ENCODE peak calls at places on chromosomes 2 and 18, in ten cellular contexts. T, L, I, Y, X, V, G, O, F and H are unnamed samples.

GRCh38 chr2:140597836-140598235 is 1533.0 kb downstream of the LRP1B start:
- DNase-seq in Y (no peak), O (no peak), I (no peak), V (peak; percentile 5), T (no peak), F (no peak), X (no peak), G (no peak), L (no peak), H (no peak)

GRCh38 chr18:30889582-30890301 is 152.8 kb downstream of the DSC3 start:
- DNase-seq in I (peak; percentile 6), G (peak; percentile 23), F (no peak), O (peak; percentile 33), X (no peak), Y (no peak), T (no peak), V (peak; percentile 1), L (peak; percentile 23), H (no peak)

GRCh38 chr2:120452945-120453634 is 107.2 kb downstream of the INHBB start:
- DNase-seq in L (no peak), I (no peak), Y (no peak), T (no peak), G (no peak), F (no peak), O (no peak), X (no peak), V (no peak), H (no peak)

GRCh38 chr18:9285604-9286003 is 49.0 kb upstream of the TWSG1 start:
- DNase-seq in L (no peak), I (no peak), O (no peak), X (no peak), F (no peak), V (no peak), Y (no peak), G (no peak), T (no peak), H (no peak)

GRCh38 chr2:119749405-119750066 is 10.2 kb upstream of the PTPN4 start:
- DNase-seq in F (no peak), L (no peak), V (no peak), T (no peak), X (no peak), Y (no peak), I (no peak), G (peak; percentile 82), O (no peak), H (no peak)

GRCh38 chr2:84516234-84516986 is at the start of gene DNAH6:
- DNase-seq in O (peak; percentile 84), T (peak; percentile 97), L (peak; percentile 66), X (peak; percentile 97), V (peak; percentile 52), G (peak; percentile 96), I (peak; percentile 97), F (peak; percentile 57), Y (peak; percentile 85), H (peak; percentile 55)

GRCh38 chr2:134260726-134261125 is 6.9 kb downstream of the MGAT5 start:
- DNase-seq in L (no peak), V (no peak), G (peak; percentile 92), Y (no peak), O (no peak), I (peak; percentile 89), F (no peak), X (no peak), T (no peak), H (no peak)

GRCh38 chr18:8661754-8662573 is 43.4 kb upstream of the MTCL1 start:
- DNase-seq in F (peak; percentile 31), V (no peak), L (no peak), X (no peak), G (peak; percentile 73), Y (no peak), T (no peak), O (peak; percentile 36), I (peak; percentile 63), H (no peak)

GRCh38 chr2:188870289-188870688 is 103.9 kb upstream of the COL3A1 start:
- DNase-seq in Y (no peak), G (peak; percentile 94), I (peak; percentile 89), X (no peak), T (no peak), O (no peak), L (no peak), F (no peak), V (no peak), H (no peak)

GRCh38 chr2:180291552-180292421 is 284.7 kb upstream of the CWC22 start:
- DNase-seq in F (no peak), X (no peak), I (peak; percentile 28), T (no peak), G (peak; percentile 76), V (no peak), Y (no peak), L (peak; percentile 56), O (no peak), H (no peak)

GRCh38 chr2:86632672-86633071 is 9.0 kb upstream of the RNF103 start:
- DNase-seq in V (no peak), O (no peak), X (no peak), I (no peak), Y (no peak), G (no peak), L (no peak), T (no peak), F (no peak), H (no peak)

GRCh38 chr2:86633094-86633740 is 9.6 kb upstream of the RNF103 start:
- DNase-seq in T (no peak), L (no peak), G (no peak), I (no peak), F (no peak), O (no peak), Y (no peak), V (no peak), X (no peak), H (no peak)

GRCh38 chr2:86634352-86634751 is 10.7 kb upstream of the RNF103 start:
- DNase-seq in X (no peak), V (no peak), G (no peak), L (no peak), F (no peak), I (no peak), Y (no peak), O (no peak), T (no peak), H (no peak)

GRCh38 chr2:86638712-86639111 is 15.0 kb upstream of the RNF103 start:
- DNase-seq in X (no peak), L (no peak), T (no peak), V (no peak), I (no peak), Y (no peak), F (no peak), O (no peak), G (no peak), H (no peak)

DNA sequence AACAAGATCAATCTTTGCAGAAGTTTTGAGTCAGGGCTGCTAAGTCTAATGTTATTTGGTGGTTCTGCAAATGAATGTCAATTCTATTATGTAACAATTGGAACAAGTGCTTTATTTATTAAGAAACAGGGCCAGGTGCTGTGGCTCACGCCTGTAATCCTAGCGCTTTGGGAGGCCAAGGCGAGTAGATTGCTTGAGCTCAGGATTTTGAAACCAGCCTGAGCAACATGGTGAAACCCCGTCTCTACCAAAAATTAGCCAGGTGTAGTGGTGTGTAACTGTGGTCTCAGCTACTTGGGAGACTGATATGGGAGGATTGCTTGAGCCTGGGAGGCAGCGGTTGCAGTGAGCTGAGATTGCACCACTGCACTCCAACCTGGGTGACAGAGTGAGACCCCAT is 13.2 kb upstream of the RNF103 start:
- DNase-seq in F (no peak), I (no peak), L (no peak), O (no peak), G (no peak), T (no peak), Y (no peak), V (no peak), X (no peak), H (no peak)
- TF ChIP-seq CTCF in F (no peak), I (no peak), L (no peak), O (no peak), G (no peak), T (no peak), Y (no peak), V (no peak), X (no peak), H (no peak)

DNA sequence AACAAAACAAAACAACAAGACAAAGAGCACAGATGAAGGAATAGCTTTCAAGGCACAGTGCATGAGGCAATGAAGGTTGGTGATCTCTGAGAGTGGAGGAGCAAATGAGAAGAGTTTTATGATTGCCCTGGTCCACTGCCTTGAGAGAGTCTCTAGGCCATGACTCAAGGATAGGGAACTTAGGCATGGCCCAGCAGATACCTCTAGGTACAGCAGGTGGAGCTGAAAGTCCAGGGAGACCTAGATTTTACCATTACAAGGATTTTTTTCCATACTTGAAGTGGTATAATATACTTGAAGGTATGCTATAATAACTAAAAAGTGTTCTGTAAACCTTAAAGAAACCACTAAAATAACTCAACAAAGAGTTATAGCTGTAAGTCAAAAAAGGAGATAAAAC is 239.5 kb upstream of the KLHL29 start:
- DNase-seq in L (no peak), X (no peak), I (no peak), G (no peak), Y (no peak), T (no peak), V (no peak), O (no peak), F (no peak), H (no peak)
- TF ChIP-seq CTCF in L (no peak), X (no peak), I (no peak), G (no peak), Y (no peak), T (no peak), V (no peak), O (no peak), F (no peak), H (no peak)

DNA sequence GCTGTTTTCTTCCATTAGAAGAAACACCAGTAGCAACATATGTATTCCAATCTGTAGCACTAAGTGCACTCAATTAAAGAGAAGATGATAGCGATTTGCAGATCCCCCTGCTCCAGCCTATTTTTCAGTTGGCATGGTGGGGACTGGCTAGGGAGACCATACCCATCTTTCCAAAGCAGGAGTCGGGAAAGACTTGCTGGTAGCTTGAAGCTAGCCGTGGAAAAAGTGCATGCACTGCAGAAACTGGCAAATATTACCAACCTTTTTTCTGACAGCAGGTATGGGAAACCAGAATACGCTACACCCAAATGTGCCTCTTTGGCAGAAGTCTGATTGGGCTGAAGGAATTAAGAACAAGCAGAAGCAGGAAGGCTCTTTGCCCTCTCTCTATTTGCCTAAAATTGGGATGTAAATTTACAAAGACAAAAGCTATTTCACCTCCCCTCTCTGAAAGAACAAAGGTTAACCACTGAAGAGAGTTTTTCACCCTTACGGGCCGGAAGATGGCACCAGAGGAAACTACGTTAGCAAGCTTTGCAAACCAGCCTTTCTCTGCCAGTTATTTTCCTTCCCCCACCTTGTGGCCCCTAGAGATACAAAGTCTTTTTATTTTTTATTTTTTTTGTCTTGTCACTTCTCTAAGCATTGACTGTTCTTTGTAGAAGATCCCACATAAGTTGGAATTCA is 273.1 kb downstream of the DLGAP1 start:
- DNase-seq in X (no peak), V (peak; percentile 68), G (no peak), Y (no peak), F (no peak), O (peak; percentile 4), T (no peak), I (no peak), L (no peak), H (no peak)
- TF ChIP-seq CTCF in X (no peak), V (peak; percentile 27), G (no peak), Y (no peak), F (peak; percentile 43), O (no peak), T (no peak), I (no peak), L (no peak), H (no peak)

DNA sequence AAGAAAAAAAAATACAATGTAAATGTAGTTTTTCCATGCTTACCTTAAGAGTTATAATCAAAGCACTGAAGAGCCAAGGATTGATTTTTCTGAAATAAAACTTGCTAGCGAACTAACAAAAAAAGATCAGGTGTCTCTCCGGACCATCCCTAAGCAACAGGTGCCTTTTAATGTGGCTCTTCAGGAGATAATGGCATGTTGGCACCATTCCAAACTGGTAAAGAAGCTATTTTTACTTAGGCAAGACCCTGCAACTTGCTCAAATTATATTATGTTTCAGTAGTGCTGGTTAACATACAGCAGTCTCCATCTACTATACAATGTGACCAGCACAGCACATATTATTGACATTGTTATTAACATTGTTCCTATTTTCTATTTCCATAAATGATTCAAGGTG is 2.3 kb upstream of the GCC2 start:
- DNase-seq in I (no peak), X (no peak), V (no peak), Y (no peak), G (no peak), F (no peak), L (no peak), O (no peak), T (no peak), H (no peak)
- TF ChIP-seq CTCF in I (no peak), X (no peak), V (no peak), Y (no peak), G (no peak), F (no peak), L (no peak), O (no peak), T (no peak), H (no peak)